ENCODE peak calls at places on chromosomes 12 and 14, in six cellular contexts. O, B, A, R, H and V are unnamed samples.

GRCh38 chr12:9750276-9751203 is 10.2 kb downstream of the CD69 start:
- DNase-seq in O (peak), B (peak), A (peak), R (peak), H (peak), V (peak)

GRCh38 chr14:74902941-74903705 is 19.9 kb downstream of the RPS6KL1 start:
- DNase-seq in O (no peak), B (no peak), A (no peak), R (no peak), H (no peak), V (no peak)

GRCh38 chr12:47903151-47903611 is 1.6 kb downstream of the VDR start:
- DNase-seq in O (peak), B (peak), A (no peak), R (no peak), H (peak), V (no peak)

GRCh38 chr12:9940370-9940769 is 8.2 kb upstream of the CLEC2A start:
- DNase-seq in O (no peak), B (peak), A (no peak), R (no peak), H (peak), V (no peak)

GRCh38 chr14:31880935-31881334 is 196.2 kb upstream of the ARHGAP5 start:
- DNase-seq in O (peak), B (peak), A (no peak), R (no peak), H (peak), V (peak)

GRCh38 chr14:76902591-76902990 is 76.4 kb downstream of the LRRC74A start:
- DNase-seq in O (peak), B (no peak), A (no peak), R (no peak), H (no peak), V (no peak)

GRCh38 chr14:77238996-77239395 is 32.0 kb downstream of the NGB start:
- DNase-seq in O (no peak), B (no peak), A (no peak), R (no peak), H (no peak), V (no peak)

GRCh38 chr14:51507556-51508511 is 143.9 kb upstream of the FRMD6 start:
- DNase-seq in O (peak), B (peak), A (no peak), R (peak), H (peak), V (peak)

DNA sequence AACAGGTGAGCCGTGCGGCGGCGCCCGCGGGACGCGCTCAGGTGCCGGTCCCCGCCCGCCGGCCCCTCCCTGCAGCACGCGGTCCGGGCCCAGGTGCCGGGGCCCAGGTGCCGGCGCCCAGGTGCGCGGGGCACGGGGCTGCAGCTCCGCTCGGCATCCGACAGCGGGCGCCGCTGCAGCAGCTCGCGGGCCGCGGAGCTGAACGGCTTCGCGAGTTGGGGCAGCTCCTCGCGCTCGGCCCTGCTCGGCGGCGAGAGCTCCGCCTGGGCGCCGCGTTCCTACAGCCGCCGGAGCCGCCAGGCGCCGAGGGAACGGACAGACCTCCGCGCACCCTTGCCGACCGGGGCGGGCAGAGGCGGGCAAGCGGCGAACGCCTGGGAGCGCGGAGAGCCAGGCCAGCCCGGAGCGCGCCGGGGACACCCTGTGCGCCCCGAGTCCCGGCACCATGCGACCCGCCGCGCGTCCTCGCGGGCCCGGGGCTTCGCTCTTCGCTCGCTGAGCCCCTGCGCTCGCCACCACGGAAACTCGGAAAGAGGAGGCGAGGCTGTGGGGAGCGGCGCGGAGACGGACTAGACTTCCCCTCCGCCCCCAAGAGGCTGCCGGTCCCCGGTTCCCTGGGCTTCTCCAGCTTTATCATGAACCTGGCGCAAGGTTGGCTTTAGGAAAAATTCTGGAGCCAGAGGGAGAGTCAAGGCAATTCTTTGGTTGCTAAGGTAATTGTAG is at the start of gene RGS6:
- DNase-seq in O (no peak), B (no peak), A (peak), R (no peak), H (no peak), V (peak)
- TF ChIP-seq CTCF in O (no peak), B (no peak), A (peak), R (no peak), H (no peak), V (no peak)

GRCh38 chr14:55270832-55271571 is at the start of gene FBXO34:
- DNase-seq in O (peak), B (peak), A (peak), R (peak), H (peak), V (peak)

GRCh38 chr14:55267816-55268215 is 3.4 kb upstream of the FBXO34 start:
- DNase-seq in O (peak), B (no peak), A (no peak), R (peak), H (no peak), V (no peak)

GRCh38 chr14:55265197-55265596 is 6.0 kb upstream of the FBXO34 start:
- DNase-seq in O (no peak), B (no peak), A (no peak), R (no peak), H (no peak), V (no peak)
- TF ChIP-seq CTCF in O (no peak), B (no peak), A (no peak), R (no peak), H (no peak), V (no peak)

GRCh38 chr12:53867216-53868012 is 71.2 kb upstream of the HOXC13 start:
- DNase-seq in O (peak), B (peak), A (no peak), R (no peak), H (no peak), V (peak)

GRCh38 chr12:53872367-53872766 is 66.3 kb upstream of the HOXC13 start:
- DNase-seq in O (no peak), B (no peak), A (no peak), R (no peak), H (no peak), V (no peak)

GRCh38 chr12:53868516-53868986 is 70.1 kb upstream of the HOXC13 start:
- DNase-seq in O (no peak), B (no peak), A (no peak), R (no peak), H (no peak), V (no peak)

GRCh38 chr12:53869500-53869899 is 69.1 kb upstream of the HOXC13 start:
- DNase-seq in O (no peak), B (no peak), A (no peak), R (no peak), H (no peak), V (no peak)

GRCh38 chr12:53870122-53870521 is 68.5 kb upstream of the HOXC13 start:
- DNase-seq in O (no peak), B (no peak), A (no peak), R (no peak), H (no peak), V (no peak)
- TF ChIP-seq CTCF in O (no peak), B (no peak), A (peak), R (no peak), H (no peak), V (no peak)

GRCh38 chr12:121580959-121581680 is at the start of gene KDM2B:
- DNase-seq in O (peak), B (peak), A (no peak), R (no peak), H (peak), V (peak)
- TF ChIP-seq CTCF in O (no peak), B (no peak), A (no peak), R (no peak), H (no peak), V (no peak)

GRCh38 chr12:55716582-55717396 is 943 bp downstream of the BLOC1S1 start:
- DNase-seq in O (no peak), B (peak), A (no peak), R (no peak), H (no peak), V (no peak)
- TF ChIP-seq CTCF in O (no peak), B (no peak), A (no peak), R (no peak), H (no peak), V (no peak)

GRCh38 chr14:42571991-42572390 is 965.3 kb downstream of the LRFN5 start:
- DNase-seq in O (no peak), B (no peak), A (no peak), R (no peak), H (no peak), V (no peak)
- TF ChIP-seq CTCF in O (no peak), B (no peak), A (no peak), R (no peak), H (no peak), V (no peak)